ENCODE peak calls at places on chromosomes 7 and 10, in nine cellular contexts. L is hepatocyte; S is Caco-2; F is K562; U is naive thymus-derived CD4-positive, alpha-beta T cell; I is A549; O is IMR-90; Q is HFF-Myc; V is keratinocyte. D is an unnamed sample.
A peak's percentile ranks its signal among the peaks of the same experiment; 100 is the strongest.

GRCh38 chr7:51352174-51353145 is 35.9 kb upstream of the COBL start:
- DNase-seq in F (no peak), I (no peak), S (no peak), L (no peak), O (no peak), V (no peak), Q (no peak), U (no peak), D (no peak)

GRCh38 chr7:66283003-66283920 is 78.1 kb downstream of the TPST1 start:
- DNase-seq in F (no peak), U (no peak), I (peak; percentile 52), S (no peak), O (peak; percentile 89), Q (no peak), L (no peak), V (peak; percentile 44), D (peak; percentile 81)

GRCh38 chr7:88787777-88788176 is 7.8 kb downstream of the TEX47 start:
- DNase-seq in S (no peak), I (no peak), L (no peak), O (no peak), Q (no peak), U (no peak), F (no peak), V (no peak), D (no peak)

GRCh38 chr7:29987821-29988317 is 1.7 kb downstream of the SCRN1 start:
- DNase-seq in Q (peak; percentile 88), L (peak; percentile 68), O (peak; percentile 88), S (peak; percentile 59), F (no peak), I (peak; percentile 91), U (no peak), V (peak; percentile 46), D (peak; percentile 90)

GRCh38 chr7:82964150-82964882 is 198.4 kb downstream of the PCLO start:
- DNase-seq in O (no peak), F (no peak), I (no peak), Q (no peak), V (no peak), S (no peak), U (no peak), L (no peak), D (no peak)

GRCh38 chr7:27031289-27032172 is 64.3 kb downstream of the HOXA1 start:
- DNase-seq in L (no peak), U (peak; percentile 17), O (peak; percentile 87), S (no peak), Q (no peak), V (no peak), I (no peak), F (no peak), D (peak; percentile 2)

GRCh38 chr7:130008941-130009847 is 42.0 kb downstream of the ZC3HC1 start:
- DNase-seq in O (peak; percentile 62), Q (no peak), S (no peak), V (peak; percentile 58), L (peak; percentile 24), U (no peak), F (no peak), I (peak; percentile 55), D (peak; percentile 19)

GRCh38 chr10:22475527-22475856 is 130.2 kb downstream of the SPAG6 start:
- DNase-seq in U (peak; percentile 1), V (no peak), O (no peak), F (no peak), S (no peak), I (no peak), Q (no peak), L (no peak), D (no peak)

GRCh38 chr10:122018951-122019413 is 30.0 kb downstream of the TACC2 start:
- DNase-seq in U (no peak), I (peak; percentile 33), V (peak; percentile 19), S (peak; percentile 83), L (peak; percentile 58), O (no peak), Q (no peak), F (no peak), D (no peak)

GRCh38 chr10:122012731-122013130 is 23.8 kb downstream of the TACC2 start:
- DNase-seq in S (no peak), L (no peak), I (no peak), U (no peak), V (no peak), O (no peak), F (no peak), Q (no peak), D (no peak)

GRCh38 chr10:122014652-122015248 is 25.8 kb downstream of the TACC2 start:
- DNase-seq in F (no peak), U (no peak), S (peak; percentile 52), I (no peak), L (peak; percentile 48), Q (no peak), O (no peak), V (no peak), D (no peak)

GRCh38 chr10:122010405-122011050 is 21.6 kb downstream of the TACC2 start:
- DNase-seq in I (no peak), S (no peak), V (no peak), L (no peak), Q (no peak), O (no peak), F (no peak), U (no peak), D (no peak)

GRCh38 chr10:122013311-122013780 is 24.4 kb downstream of the TACC2 start:
- DNase-seq in L (peak; percentile 74), U (no peak), Q (no peak), S (peak; percentile 50), I (no peak), O (no peak), V (no peak), F (no peak), D (no peak)
- H3K4me3 ChIP-seq in L (no peak overlapping the region), U (no peak overlapping the region), Q (no peak overlapping the region), S (no peak overlapping the region), I (no peak overlapping the region), O (no peak overlapping the region), V (no peak overlapping the region), F (no peak overlapping the region), D (no peak overlapping the region)

DNA sequence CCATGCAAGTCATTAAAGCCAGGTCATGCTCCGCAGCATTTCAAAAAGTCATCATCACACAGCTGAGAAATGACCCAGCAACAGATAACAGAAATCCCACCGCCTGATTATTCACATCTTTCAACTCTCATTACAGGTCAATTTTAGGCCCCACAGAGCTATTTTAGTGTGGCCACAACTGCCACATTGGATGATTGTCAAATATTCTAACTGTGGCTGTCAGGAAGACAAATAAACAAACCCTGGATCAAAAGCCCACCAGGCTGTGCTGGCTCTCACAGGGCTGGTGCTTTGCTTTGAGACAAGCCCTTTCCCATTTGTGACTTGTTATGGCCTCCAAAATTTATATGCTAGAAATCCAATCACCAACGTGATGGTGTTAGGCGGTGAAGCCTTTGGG is 117.6 kb upstream of the CDC14C start:
- DNase-seq in Q (no peak), I (no peak), U (no peak), V (no peak), L (no peak), O (no peak), F (no peak), S (no peak), D (no peak)
- H3K4me3 ChIP-seq in Q (no peak overlapping the region), I (no peak overlapping the region), U (no peak overlapping the region), V (no peak overlapping the region), L (no peak overlapping the region), O (no peak overlapping the region), F (no peak overlapping the region), S (no peak overlapping the region), D (no peak overlapping the region)

GRCh38 chr7:5637415-5637814 is 144.0 kb downstream of the RNF216 start:
- DNase-seq in V (no peak), U (no peak), S (no peak), F (no peak), I (no peak), L (no peak), O (no peak), Q (no peak), D (no peak)

GRCh38 chr7:5634107-5634950 is 147.1 kb downstream of the RNF216 start:
- DNase-seq in S (no peak), L (peak; percentile 66), Q (peak; percentile 99), F (no peak), V (no peak), O (peak; percentile 94), I (no peak), U (no peak), D (peak; percentile 92)

GRCh38 chr7:5638994-5639393 is 142.5 kb downstream of the RNF216 start:
- DNase-seq in Q (no peak), O (peak; percentile 50), V (no peak), F (peak; percentile 26), L (no peak), S (peak; percentile 80), U (no peak), I (no peak), D (peak; percentile 3)

GRCh38 chr7:5636446-5636835 is 145.0 kb downstream of the RNF216 start:
- DNase-seq in S (no peak), I (no peak), V (no peak), L (no peak), Q (no peak), O (no peak), F (no peak), U (no peak), D (no peak)

DNA sequence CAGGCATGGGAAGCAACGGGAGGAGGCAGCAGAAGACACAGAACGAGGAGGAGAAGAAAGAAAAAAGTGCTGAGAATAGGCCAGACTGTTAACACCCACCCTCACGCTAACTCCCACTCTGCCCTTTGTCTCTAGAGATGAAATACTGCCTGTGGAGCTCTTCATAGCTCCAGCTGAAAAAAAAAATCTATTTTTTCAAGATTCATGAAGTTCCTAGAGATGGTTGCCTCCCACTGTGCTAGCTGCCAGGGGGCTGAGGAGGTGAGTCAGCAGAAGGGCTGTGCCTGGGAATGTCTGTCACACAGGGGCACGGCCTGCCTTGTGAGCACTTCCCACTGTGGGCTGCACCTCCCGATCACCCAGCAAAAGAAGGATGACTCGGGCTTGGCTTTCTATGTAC is 144.5 kb downstream of the RNF216 start:
- DNase-seq in O (peak; percentile 90), Q (peak; percentile 80), V (no peak), F (peak; percentile 56), S (no peak), L (peak; percentile 74), U (no peak), I (peak; percentile 58), D (peak; percentile 93)
- H3K4me3 ChIP-seq in O (no peak overlapping the region), Q (no peak overlapping the region), V (no peak overlapping the region), F (no peak overlapping the region), S (no peak overlapping the region), L (no peak overlapping the region), U (no peak overlapping the region), I (no peak overlapping the region), D (peak overlapping the region; percentile 42)

GRCh38 chr10:18345308-18345707 is 205.1 kb downstream of the CACNB2 start:
- DNase-seq in S (no peak), V (no peak), F (no peak), U (no peak), I (no peak), Q (no peak), O (no peak), L (no peak), D (no peak)

GRCh38 chr10:18340496-18341051 is 200.3 kb downstream of the CACNB2 start:
- DNase-seq in S (no peak), V (no peak), F (no peak), O (peak; percentile 45), U (no peak), L (no peak), I (no peak), Q (no peak), D (peak; percentile 56)

GRCh38 chr10:18343573-18343972 is 203.3 kb downstream of the CACNB2 start:
- DNase-seq in L (no peak), O (no peak), U (no peak), F (no peak), Q (no peak), V (no peak), I (no peak), S (no peak), D (no peak)

DNA sequence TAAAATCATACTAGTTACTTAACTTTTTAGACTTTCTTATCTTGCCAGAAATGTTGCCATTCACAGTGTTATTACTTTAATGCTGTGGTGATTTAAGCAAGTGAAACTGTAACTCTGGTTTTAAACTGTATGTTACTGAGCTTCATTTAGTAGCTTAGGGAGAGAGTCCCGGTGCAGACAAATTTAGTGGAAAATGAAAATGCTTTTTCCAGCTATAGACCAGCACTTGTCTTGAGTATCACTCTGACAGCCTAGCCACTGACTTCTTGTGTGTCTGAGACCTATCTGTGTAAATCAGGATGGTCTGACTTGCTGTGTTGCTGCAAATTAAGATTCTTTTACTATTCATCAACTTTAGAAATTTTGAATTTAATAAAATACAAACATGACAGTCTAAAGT is 200.8 kb downstream of the CACNB2 start:
- DNase-seq in O (no peak), Q (no peak), L (no peak), S (no peak), I (no peak), V (no peak), F (no peak), U (no peak), D (no peak)
- H3K4me3 ChIP-seq in O (peak overlapping the region; percentile 51), Q (peak overlapping the region; percentile 5), L (no peak overlapping the region), S (no peak overlapping the region), I (no peak overlapping the region), V (no peak overlapping the region), F (no peak overlapping the region), U (no peak overlapping the region), D (peak overlapping the region; percentile 70)

D was measured in adipocyte.